ENCODE peak calls at places on chromosomes 12 and 14, in ten cellular contexts. One of them, this sample, is unnamed.

GRCh38 chr14:26008290-26008689 is 589.5 kb downstream of the NOVA1 start:
- DNase-seq in foreskin fibroblast: no peak
- DNase-seq in A549: peak
- DNase-seq in NB4: peak
- DNase-seq in MM.1S: no peak
- DNase-seq in lower leg skin: no peak
- DNase-seq in ovary: no peak
- DNase-seq in dorsolateral prefrontal cortex: no peak
- DNase-seq in choroid plexus epithelial cell: peak
- DNase-seq in bronchial epithelial cell: peak
- DNase-seq in this sample: no peak

GRCh38 chr14:60684203-60684602 is 34.9 kb upstream of the SIX1 start:
- DNase-seq in NB4: no peak
- DNase-seq in choroid plexus epithelial cell: no peak
- DNase-seq in foreskin fibroblast: no peak
- DNase-seq in bronchial epithelial cell: no peak
- DNase-seq in A549: no peak
- DNase-seq in lower leg skin: no peak
- DNase-seq in MM.1S: no peak
- DNase-seq in ovary: no peak
- DNase-seq in dorsolateral prefrontal cortex: no peak
- DNase-seq in this sample: no peak

GRCh38 chr12:126797525-126797924 is 1469.4 kb upstream of the TMEM132C start:
- DNase-seq in ovary: no peak
- DNase-seq in choroid plexus epithelial cell: no peak
- DNase-seq in NB4: no peak
- DNase-seq in MM.1S: no peak
- DNase-seq in A549: no peak
- DNase-seq in dorsolateral prefrontal cortex: no peak
- DNase-seq in bronchial epithelial cell: no peak
- DNase-seq in foreskin fibroblast: no peak
- DNase-seq in lower leg skin: no peak
- DNase-seq in this sample: no peak

GRCh38 chr12:50103767-50104321 is at the start of gene GPD1:
- DNase-seq in A549: no peak
- DNase-seq in choroid plexus epithelial cell: peak
- DNase-seq in MM.1S: no peak
- DNase-seq in bronchial epithelial cell: peak
- DNase-seq in ovary: peak
- DNase-seq in NB4: no peak
- DNase-seq in dorsolateral prefrontal cortex: peak
- DNase-seq in lower leg skin: no peak
- DNase-seq in foreskin fibroblast: no peak
- DNase-seq in this sample: no peak

GRCh38 chr12:66409195-66409871 is 107.0 kb downstream of the HELB start:
- DNase-seq in lower leg skin: no peak
- DNase-seq in ovary: no peak
- DNase-seq in NB4: peak
- DNase-seq in dorsolateral prefrontal cortex: no peak
- DNase-seq in foreskin fibroblast: peak
- DNase-seq in MM.1S: peak
- DNase-seq in bronchial epithelial cell: peak
- DNase-seq in A549: peak
- DNase-seq in choroid plexus epithelial cell: peak
- DNase-seq in this sample: peak

GRCh38 chr12:3352230-3352629 is 138.8 kb upstream of the PRMT8 start:
- DNase-seq in dorsolateral prefrontal cortex: no peak
- DNase-seq in NB4: no peak
- DNase-seq in lower leg skin: no peak
- DNase-seq in MM.1S: no peak
- DNase-seq in foreskin fibroblast: no peak
- DNase-seq in A549: no peak
- DNase-seq in bronchial epithelial cell: no peak
- DNase-seq in choroid plexus epithelial cell: no peak
- DNase-seq in ovary: no peak
- DNase-seq in this sample: no peak

GRCh38 chr14:24057867-24058259 is 6.1 kb downstream of the CARMIL3 start:
- DNase-seq in MM.1S: no peak
- DNase-seq in A549: no peak
- DNase-seq in choroid plexus epithelial cell: no peak
- DNase-seq in foreskin fibroblast: no peak
- DNase-seq in lower leg skin: no peak
- DNase-seq in bronchial epithelial cell: no peak
- DNase-seq in ovary: no peak
- DNase-seq in dorsolateral prefrontal cortex: no peak
- DNase-seq in NB4: no peak
- DNase-seq in this sample: no peak

GRCh38 chr12:15982471-15982870 is 71.3 kb downstream of the DERA start:
- DNase-seq in foreskin fibroblast: peak
- DNase-seq in choroid plexus epithelial cell: peak
- DNase-seq in bronchial epithelial cell: peak
- DNase-seq in dorsolateral prefrontal cortex: no peak
- DNase-seq in NB4: peak
- DNase-seq in A549: peak
- DNase-seq in lower leg skin: no peak
- DNase-seq in ovary: no peak
- DNase-seq in MM.1S: no peak
- DNase-seq in this sample: peak

GRCh38 chr14:28767239-28767850 is 758 bp downstream of the FOXG1 start:
- DNase-seq in foreskin fibroblast: no peak
- DNase-seq in lower leg skin: no peak
- DNase-seq in NB4: no peak
- DNase-seq in bronchial epithelial cell: no peak
- DNase-seq in ovary: no peak
- DNase-seq in dorsolateral prefrontal cortex: no peak
- DNase-seq in A549: no peak
- DNase-seq in MM.1S: no peak
- DNase-seq in choroid plexus epithelial cell: no peak
- DNase-seq in this sample: no peak

GRCh38 chr14:28769358-28769757 is 2.8 kb downstream of the FOXG1 start:
- DNase-seq in choroid plexus epithelial cell: no peak
- DNase-seq in dorsolateral prefrontal cortex: no peak
- DNase-seq in ovary: no peak
- DNase-seq in MM.1S: no peak
- DNase-seq in lower leg skin: no peak
- DNase-seq in A549: no peak
- DNase-seq in NB4: no peak
- DNase-seq in foreskin fibroblast: no peak
- DNase-seq in bronchial epithelial cell: no peak
- DNase-seq in this sample: no peak

GRCh38 chr14:28766505-28767238 is at the start of gene FOXG1:
- DNase-seq in ovary: peak
- DNase-seq in bronchial epithelial cell: no peak
- DNase-seq in A549: peak
- DNase-seq in dorsolateral prefrontal cortex: peak
- DNase-seq in NB4: no peak
- DNase-seq in choroid plexus epithelial cell: no peak
- DNase-seq in foreskin fibroblast: peak
- DNase-seq in lower leg skin: no peak
- DNase-seq in MM.1S: no peak
- DNase-seq in this sample: no peak

GRCh38 chr14:28768549-28768870 is 1.9 kb downstream of the FOXG1 start:
- DNase-seq in NB4: no peak
- DNase-seq in A549: no peak
- DNase-seq in choroid plexus epithelial cell: no peak
- DNase-seq in foreskin fibroblast: no peak
- DNase-seq in ovary: no peak
- DNase-seq in MM.1S: no peak
- DNase-seq in lower leg skin: no peak
- DNase-seq in dorsolateral prefrontal cortex: no peak
- DNase-seq in bronchial epithelial cell: no peak
- DNase-seq in this sample: no peak

GRCh38 chr14:28767851-28768548 is 1.4 kb downstream of the FOXG1 start:
- DNase-seq in MM.1S: no peak
- DNase-seq in choroid plexus epithelial cell: no peak
- DNase-seq in bronchial epithelial cell: no peak
- DNase-seq in ovary: no peak
- DNase-seq in NB4: no peak
- DNase-seq in foreskin fibroblast: no peak
- DNase-seq in lower leg skin: no peak
- DNase-seq in A549: no peak
- DNase-seq in dorsolateral prefrontal cortex: no peak
- DNase-seq in this sample: no peak
- TF ChIP-seq CTCF in MM.1S: no peak
- TF ChIP-seq CTCF in choroid plexus epithelial cell: no peak
- TF ChIP-seq CTCF in bronchial epithelial cell: peak
- TF ChIP-seq CTCF in ovary: no peak
- TF ChIP-seq CTCF in NB4: no peak
- TF ChIP-seq CTCF in foreskin fibroblast: no peak
- TF ChIP-seq CTCF in lower leg skin: no peak
- TF ChIP-seq CTCF in A549: no peak
- TF ChIP-seq CTCF in dorsolateral prefrontal cortex: peak
- TF ChIP-seq CTCF in this sample: no peak

GRCh38 chr12:70366581-70367267 is 634 bp downstream of the KCNMB4 start:
- DNase-seq in A549: peak
- DNase-seq in MM.1S: peak
- DNase-seq in choroid plexus epithelial cell: peak
- DNase-seq in bronchial epithelial cell: peak
- DNase-seq in ovary: peak
- DNase-seq in lower leg skin: peak
- DNase-seq in NB4: peak
- DNase-seq in dorsolateral prefrontal cortex: peak
- DNase-seq in foreskin fibroblast: peak
- DNase-seq in this sample: no peak
- TF ChIP-seq CTCF in A549: no peak
- TF ChIP-seq CTCF in MM.1S: no peak
- TF ChIP-seq CTCF in choroid plexus epithelial cell: no peak
- TF ChIP-seq CTCF in bronchial epithelial cell: no peak
- TF ChIP-seq CTCF in ovary: no peak
- TF ChIP-seq CTCF in lower leg skin: no peak
- TF ChIP-seq CTCF in NB4: no peak
- TF ChIP-seq CTCF in dorsolateral prefrontal cortex: no peak
- TF ChIP-seq CTCF in foreskin fibroblast: no peak
- TF ChIP-seq CTCF in this sample: no peak

GRCh38 chr12:26611598-26611997 is 221.4 kb downstream of the ITPR2 start:
- DNase-seq in bronchial epithelial cell: no peak
- DNase-seq in dorsolateral prefrontal cortex: no peak
- DNase-seq in ovary: no peak
- DNase-seq in NB4: no peak
- DNase-seq in lower leg skin: no peak
- DNase-seq in A549: no peak
- DNase-seq in foreskin fibroblast: no peak
- DNase-seq in MM.1S: no peak
- DNase-seq in choroid plexus epithelial cell: no peak
- DNase-seq in this sample: no peak

GRCh38 chr12:26610774-26611173 is 222.2 kb downstream of the ITPR2 start:
- DNase-seq in A549: no peak
- DNase-seq in MM.1S: no peak
- DNase-seq in choroid plexus epithelial cell: no peak
- DNase-seq in dorsolateral prefrontal cortex: no peak
- DNase-seq in NB4: no peak
- DNase-seq in lower leg skin: no peak
- DNase-seq in bronchial epithelial cell: no peak
- DNase-seq in ovary: no peak
- DNase-seq in foreskin fibroblast: no peak
- DNase-seq in this sample: no peak

GRCh38 chr12:26612203-26612602 is 220.8 kb downstream of the ITPR2 start:
- DNase-seq in NB4: no peak
- DNase-seq in bronchial epithelial cell: no peak
- DNase-seq in ovary: no peak
- DNase-seq in foreskin fibroblast: no peak
- DNase-seq in lower leg skin: no peak
- DNase-seq in MM.1S: no peak
- DNase-seq in A549: no peak
- DNase-seq in choroid plexus epithelial cell: no peak
- DNase-seq in dorsolateral prefrontal cortex: no peak
- DNase-seq in this sample: no peak

GRCh38 chr12:26617513-26617912 is 215.5 kb downstream of the ITPR2 start:
- DNase-seq in dorsolateral prefrontal cortex: no peak
- DNase-seq in choroid plexus epithelial cell: no peak
- DNase-seq in A549: no peak
- DNase-seq in MM.1S: no peak
- DNase-seq in NB4: no peak
- DNase-seq in lower leg skin: no peak
- DNase-seq in bronchial epithelial cell: no peak
- DNase-seq in ovary: no peak
- DNase-seq in foreskin fibroblast: no peak
- DNase-seq in this sample: no peak

DNA sequence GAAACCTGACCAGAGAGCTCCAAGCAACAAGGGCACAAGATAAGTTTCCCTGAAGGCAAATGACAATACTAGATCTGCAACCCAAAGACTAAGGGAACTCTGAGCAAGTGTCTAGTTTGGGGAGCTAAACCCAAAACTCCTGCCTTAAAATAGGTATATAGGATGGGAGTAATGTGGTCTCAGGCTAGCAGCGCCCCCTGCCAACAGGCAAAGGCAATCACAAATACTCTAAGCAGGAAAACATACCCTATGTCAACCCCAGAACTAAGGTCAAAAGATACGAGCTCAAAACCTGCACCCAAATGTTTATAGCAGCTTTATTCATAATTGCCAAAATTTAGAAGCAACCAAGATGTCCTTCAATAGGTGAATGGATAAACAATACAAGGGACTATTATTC is 218.8 kb downstream of the ITPR2 start:
- DNase-seq in choroid plexus epithelial cell: peak
- DNase-seq in MM.1S: no peak
- DNase-seq in ovary: no peak
- DNase-seq in foreskin fibroblast: no peak
- DNase-seq in A549: peak
- DNase-seq in bronchial epithelial cell: peak
- DNase-seq in dorsolateral prefrontal cortex: no peak
- DNase-seq in lower leg skin: no peak
- DNase-seq in NB4: peak
- DNase-seq in this sample: no peak
- TF ChIP-seq CTCF in choroid plexus epithelial cell: peak
- TF ChIP-seq CTCF in MM.1S: peak
- TF ChIP-seq CTCF in ovary: no peak
- TF ChIP-seq CTCF in foreskin fibroblast: peak
- TF ChIP-seq CTCF in A549: peak
- TF ChIP-seq CTCF in bronchial epithelial cell: peak
- TF ChIP-seq CTCF in dorsolateral prefrontal cortex: peak
- TF ChIP-seq CTCF in lower leg skin: no peak
- TF ChIP-seq CTCF in NB4: peak
- TF ChIP-seq CTCF in this sample: peak

GRCh38 chr12:59375633-59376032 is 220.2 kb upstream of the SLC16A7 start:
- DNase-seq in ovary: no peak
- DNase-seq in A549: no peak
- DNase-seq in dorsolateral prefrontal cortex: no peak
- DNase-seq in bronchial epithelial cell: no peak
- DNase-seq in NB4: no peak
- DNase-seq in MM.1S: no peak
- DNase-seq in foreskin fibroblast: no peak
- DNase-seq in lower leg skin: no peak
- DNase-seq in choroid plexus epithelial cell: no peak
- DNase-seq in this sample: no peak

GRCh38 chr12:59374783-59375182 is 221.0 kb upstream of the SLC16A7 start:
- DNase-seq in A549: no peak
- DNase-seq in foreskin fibroblast: no peak
- DNase-seq in MM.1S: no peak
- DNase-seq in bronchial epithelial cell: no peak
- DNase-seq in dorsolateral prefrontal cortex: no peak
- DNase-seq in ovary: no peak
- DNase-seq in choroid plexus epithelial cell: no peak
- DNase-seq in lower leg skin: no peak
- DNase-seq in NB4: no peak
- DNase-seq in this sample: no peak

GRCh38 chr12:59370933-59371332 is 224.9 kb upstream of the SLC16A7 start:
- DNase-seq in dorsolateral prefrontal cortex: no peak
- DNase-seq in bronchial epithelial cell: peak
- DNase-seq in lower leg skin: no peak
- DNase-seq in A549: no peak
- DNase-seq in choroid plexus epithelial cell: no peak
- DNase-seq in foreskin fibroblast: no peak
- DNase-seq in MM.1S: no peak
- DNase-seq in NB4: no peak
- DNase-seq in ovary: no peak
- DNase-seq in this sample: no peak

DNA sequence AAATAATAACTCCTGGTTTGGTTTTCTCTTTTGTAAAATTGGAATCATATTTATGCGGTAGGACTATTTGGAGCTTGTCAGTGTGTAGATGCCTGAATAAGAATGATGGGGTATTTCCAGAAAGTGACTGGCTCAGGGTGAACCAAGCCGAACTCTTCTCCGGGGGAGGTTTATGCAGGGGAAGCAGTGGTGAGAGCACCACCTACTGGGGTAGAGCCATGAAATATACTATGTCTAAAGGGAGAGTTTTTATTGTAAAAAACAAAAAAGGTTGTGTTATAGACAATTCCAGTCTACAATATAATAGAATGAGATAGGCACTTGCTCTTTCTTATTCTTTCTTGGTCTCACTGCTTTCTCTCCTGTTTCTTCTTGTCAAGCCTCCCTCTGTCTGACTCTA is 222.9 kb upstream of the SLC16A7 start:
- DNase-seq in lower leg skin: no peak
- DNase-seq in NB4: peak
- DNase-seq in bronchial epithelial cell: peak
- DNase-seq in MM.1S: no peak
- DNase-seq in dorsolateral prefrontal cortex: no peak
- DNase-seq in choroid plexus epithelial cell: peak
- DNase-seq in ovary: no peak
- DNase-seq in A549: peak
- DNase-seq in foreskin fibroblast: peak
- DNase-seq in this sample: no peak
- TF ChIP-seq CTCF in lower leg skin: no peak
- TF ChIP-seq CTCF in NB4: no peak
- TF ChIP-seq CTCF in bronchial epithelial cell: peak
- TF ChIP-seq CTCF in MM.1S: peak
- TF ChIP-seq CTCF in dorsolateral prefrontal cortex: peak
- TF ChIP-seq CTCF in choroid plexus epithelial cell: peak
- TF ChIP-seq CTCF in ovary: no peak
- TF ChIP-seq CTCF in A549: no peak
- TF ChIP-seq CTCF in foreskin fibroblast: peak
- TF ChIP-seq CTCF in this sample: peak